ENCODE peak calls at places on chromosomes 13 and 19, in five cellular contexts. One of them, this sample, is unnamed.

GRCh38 chr19:45069056-45069455 is 7.2 kb downstream of the ZNF296 start:
- DNase-seq in body of pancreas: no peak
- DNase-seq in breast epithelium: peak
- DNase-seq in Peyer's patch: no peak
- DNase-seq in transverse colon: no peak
- DNase-seq in this sample: no peak

GRCh38 chr19:40143612-40144011 is 47.6 kb upstream of the MAP3K10 start:
- DNase-seq in Peyer's patch: peak
- DNase-seq in breast epithelium: no peak
- DNase-seq in transverse colon: peak
- DNase-seq in body of pancreas: no peak
- DNase-seq in this sample: peak

GRCh38 chr19:54392078-54392477 is 23.2 kb upstream of the TTYH1 start:
- DNase-seq in Peyer's patch: no peak
- DNase-seq in breast epithelium: no peak
- DNase-seq in body of pancreas: no peak
- DNase-seq in transverse colon: no peak
- DNase-seq in this sample: no peak

GRCh38 chr19:15330801-15331418 is 1.4 kb downstream of the BRD4 start:
- DNase-seq in Peyer's patch: peak
- DNase-seq in body of pancreas: peak
- DNase-seq in breast epithelium: no peak
- DNase-seq in transverse colon: peak
- DNase-seq in this sample: no peak

GRCh38 chr19:17755533-17755885 is 4.2 kb downstream of the FCHO1 start:
- DNase-seq in breast epithelium: no peak
- DNase-seq in Peyer's patch: no peak
- DNase-seq in body of pancreas: no peak
- DNase-seq in transverse colon: no peak
- DNase-seq in this sample: no peak

GRCh38 chr13:78909276-78909675 is 250.3 kb upstream of the OBI1 start:
- DNase-seq in breast epithelium: no peak
- DNase-seq in Peyer's patch: no peak
- DNase-seq in body of pancreas: no peak
- DNase-seq in transverse colon: no peak
- DNase-seq in this sample: no peak

GRCh38 chr19:21210037-21210621 is 68.3 kb downstream of the ZNF431 start:
- DNase-seq in transverse colon: no peak
- DNase-seq in Peyer's patch: no peak
- DNase-seq in body of pancreas: no peak
- DNase-seq in breast epithelium: no peak
- DNase-seq in this sample: no peak

GRCh38 chr13:34462843-34463242 is 479.2 kb upstream of the NBEA start:
- DNase-seq in Peyer's patch: no peak
- DNase-seq in breast epithelium: no peak
- DNase-seq in body of pancreas: no peak
- DNase-seq in transverse colon: no peak
- DNase-seq in this sample: no peak

GRCh38 chr19:8331263-8331840 is 10.1 kb downstream of the RPS28 start:
- DNase-seq in transverse colon: no peak
- DNase-seq in breast epithelium: no peak
- DNase-seq in body of pancreas: no peak
- DNase-seq in Peyer's patch: no peak
- DNase-seq in this sample: no peak

GRCh38 chr19:16587031-16588023 is 15.1 kb upstream of the SLC35E1 start:
- DNase-seq in breast epithelium: no peak
- DNase-seq in transverse colon: peak
- DNase-seq in body of pancreas: peak
- DNase-seq in Peyer's patch: peak
- DNase-seq in this sample: peak

GRCh38 chr19:15149704-15150103 is 42.5 kb downstream of the SYDE1 start:
- DNase-seq in transverse colon: no peak
- DNase-seq in breast epithelium: no peak
- DNase-seq in body of pancreas: no peak
- DNase-seq in Peyer's patch: no peak
- DNase-seq in this sample: no peak

GRCh38 chr13:95710313-95710712 is 33.4 kb downstream of the DNAJC3 start:
- DNase-seq in Peyer's patch: no peak
- DNase-seq in transverse colon: no peak
- DNase-seq in breast epithelium: no peak
- DNase-seq in body of pancreas: no peak
- DNase-seq in this sample: no peak

GRCh38 chr13:111021270-111021669 is 93.8 kb upstream of the ARHGEF7 start:
- DNase-seq in Peyer's patch: no peak
- DNase-seq in breast epithelium: no peak
- DNase-seq in transverse colon: no peak
- DNase-seq in body of pancreas: no peak
- DNase-seq in this sample: no peak

GRCh38 chr19:7687177-7687576 is 6.5 kb downstream of the TRAPPC5 start:
- DNase-seq in body of pancreas: no peak
- DNase-seq in breast epithelium: no peak
- DNase-seq in Peyer's patch: no peak
- DNase-seq in transverse colon: no peak
- DNase-seq in this sample: no peak

GRCh38 chr19:18795540-18795939 is 4.4 kb upstream of the COMP start:
- DNase-seq in transverse colon: no peak
- DNase-seq in body of pancreas: no peak
- DNase-seq in breast epithelium: no peak
- DNase-seq in Peyer's patch: no peak
- DNase-seq in this sample: no peak

GRCh38 chr13:110525328-110526319 is 35.9 kb downstream of the RAB20 start:
- DNase-seq in breast epithelium: no peak
- DNase-seq in transverse colon: peak
- DNase-seq in Peyer's patch: peak
- DNase-seq in body of pancreas: no peak
- DNase-seq in this sample: peak

GRCh38 chr13:111460548-111461444 is 140.4 kb downstream of the TEX29 start:
- DNase-seq in transverse colon: peak
- DNase-seq in breast epithelium: no peak
- DNase-seq in Peyer's patch: no peak
- DNase-seq in body of pancreas: peak
- DNase-seq in this sample: peak

GRCh38 chr19:1270168-1270853 is 1.2 kb downstream of the CIRBP start:
- DNase-seq in body of pancreas: peak
- DNase-seq in transverse colon: no peak
- DNase-seq in Peyer's patch: no peak
- DNase-seq in breast epithelium: no peak
- DNase-seq in this sample: peak

DNA sequence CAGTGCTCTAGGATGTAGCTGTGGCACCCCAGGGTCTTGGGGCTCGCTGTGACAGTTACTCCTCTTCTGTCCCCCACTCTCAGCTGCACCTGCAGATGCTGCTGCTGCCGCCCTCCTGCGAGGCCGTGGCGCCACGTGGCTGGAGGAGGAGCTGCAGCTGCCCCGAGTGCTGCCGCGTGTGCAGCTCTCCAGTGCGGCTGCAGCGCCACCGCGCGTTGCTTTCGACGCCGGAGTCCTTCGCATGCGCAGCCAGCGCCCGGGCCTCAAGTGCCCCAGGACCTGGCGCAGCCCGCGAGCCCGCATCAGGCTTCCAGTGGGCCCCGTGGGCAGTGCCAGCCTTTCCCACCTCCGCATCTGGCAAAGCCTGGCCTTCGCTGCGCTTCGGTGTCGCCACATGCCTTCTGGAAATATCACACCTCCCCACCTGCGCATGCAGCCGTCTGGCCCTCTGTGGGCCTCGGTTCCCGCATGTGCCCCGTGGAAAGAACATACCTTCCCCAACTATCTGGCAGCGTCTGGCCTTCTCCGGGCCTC is 692 bp upstream of the ZNF580 start:
- DNase-seq in Peyer's patch: peak
- DNase-seq in breast epithelium: peak
- DNase-seq in transverse colon: peak
- DNase-seq in body of pancreas: peak
- DNase-seq in this sample: peak
- TF ChIP-seq POLR2A in Peyer's patch: peak
- TF ChIP-seq POLR2A in breast epithelium: no peak
- TF ChIP-seq POLR2A in transverse colon: no peak
- TF ChIP-seq POLR2A in body of pancreas: no peak
- TF ChIP-seq POLR2A in this sample: no peak

GRCh38 chr19:56976995-56977906 is 136.7 kb upstream of the PEG3 start:
- DNase-seq in transverse colon: no peak
- DNase-seq in body of pancreas: no peak
- DNase-seq in breast epithelium: no peak
- DNase-seq in Peyer's patch: no peak
- DNase-seq in this sample: no peak

GRCh38 chr19:56973713-56974553 is 133.4 kb upstream of the PEG3 start:
- DNase-seq in transverse colon: no peak
- DNase-seq in body of pancreas: no peak
- DNase-seq in breast epithelium: no peak
- DNase-seq in Peyer's patch: no peak
- DNase-seq in this sample: no peak

GRCh38 chr19:56974554-56975207 is 134.2 kb upstream of the PEG3 start:
- DNase-seq in transverse colon: no peak
- DNase-seq in Peyer's patch: no peak
- DNase-seq in body of pancreas: no peak
- DNase-seq in breast epithelium: no peak
- DNase-seq in this sample: no peak

GRCh38 chr19:56978023-56978565 is 137.6 kb upstream of the PEG3 start:
- DNase-seq in body of pancreas: no peak
- DNase-seq in transverse colon: no peak
- DNase-seq in breast epithelium: no peak
- DNase-seq in Peyer's patch: no peak
- DNase-seq in this sample: no peak

DNA sequence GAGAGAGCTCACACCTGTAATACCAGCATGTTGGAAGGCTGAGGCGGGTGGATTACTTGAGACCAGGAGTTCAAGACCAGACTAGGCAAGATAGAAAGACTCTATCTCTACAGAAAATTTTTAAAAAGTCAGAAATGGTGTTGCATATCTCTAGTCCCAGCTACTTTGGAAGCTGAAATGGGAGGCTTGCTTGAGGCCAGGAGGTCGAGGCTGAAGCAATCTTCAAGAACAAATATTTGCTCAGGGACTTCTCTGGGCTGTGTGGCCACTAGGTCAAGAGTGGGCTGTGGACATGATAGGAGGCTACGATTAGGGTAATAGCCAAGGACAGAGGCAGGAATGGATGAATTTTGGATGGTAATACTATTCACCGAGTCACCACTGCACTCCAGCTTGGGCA is 135.8 kb upstream of the PEG3 start:
- DNase-seq in Peyer's patch: no peak
- DNase-seq in body of pancreas: no peak
- DNase-seq in breast epithelium: no peak
- DNase-seq in transverse colon: no peak
- DNase-seq in this sample: no peak
- H3K4me3 ChIP-seq in Peyer's patch: no peak
- H3K4me3 ChIP-seq in body of pancreas: no peak
- H3K4me3 ChIP-seq in breast epithelium: no peak
- H3K4me3 ChIP-seq in transverse colon: no peak
- H3K4me3 ChIP-seq in this sample: no peak

GRCh38 chr13:76886005-76886291 is 257 bp downstream of the KCTD12 start:
- DNase-seq in transverse colon: no peak
- DNase-seq in breast epithelium: no peak
- DNase-seq in body of pancreas: no peak
- DNase-seq in Peyer's patch: peak
- DNase-seq in this sample: no peak
- H3K27ac ChIP-seq in transverse colon: peak
- H3K27ac ChIP-seq in breast epithelium: peak
- H3K27ac ChIP-seq in body of pancreas: peak
- H3K27ac ChIP-seq in Peyer's patch: peak
- H3K27ac ChIP-seq in this sample: peak

DNA sequence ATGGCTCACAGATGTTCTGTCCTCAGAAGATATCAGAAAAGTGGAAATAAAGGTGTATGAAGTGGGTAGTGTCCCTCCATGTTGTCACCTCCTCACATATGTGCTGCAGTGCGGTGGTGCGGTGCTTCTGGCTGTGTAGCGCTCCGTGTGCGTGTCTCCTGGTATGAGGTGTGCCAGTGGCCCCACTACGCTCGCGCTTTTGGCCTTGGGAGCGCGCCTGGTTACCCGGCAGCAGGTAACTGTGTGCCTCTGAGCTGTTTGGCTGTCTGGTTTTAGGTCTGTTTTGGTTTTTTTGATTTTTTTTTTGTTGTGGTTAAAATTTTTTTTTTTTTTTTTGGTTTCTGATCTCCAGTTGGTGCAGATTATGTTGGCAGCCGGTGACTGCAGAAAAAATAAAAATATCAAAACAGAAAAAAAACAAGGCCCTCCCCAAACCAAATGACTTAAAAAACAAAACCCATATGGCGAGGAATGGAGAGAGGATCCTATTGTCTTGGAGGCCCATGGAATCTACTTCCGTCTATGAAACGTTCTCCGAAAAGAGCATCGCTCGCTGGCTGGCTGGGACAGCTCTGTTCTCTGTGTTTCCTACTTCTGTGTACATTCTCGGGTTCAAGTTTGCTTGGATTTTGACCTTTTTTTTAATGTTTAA is 7.9 kb downstream of the HNRNPL start:
- DNase-seq in transverse colon: no peak
- DNase-seq in body of pancreas: peak
- DNase-seq in breast epithelium: no peak
- DNase-seq in Peyer's patch: peak
- DNase-seq in this sample: no peak
- TF ChIP-seq POLR2A in transverse colon: peak
- TF ChIP-seq POLR2A in body of pancreas: no peak
- TF ChIP-seq POLR2A in breast epithelium: no peak
- TF ChIP-seq POLR2A in Peyer's patch: peak
- TF ChIP-seq POLR2A in this sample: no peak

GRCh38 chr13:40389081-40389641 is 277.3 kb downstream of the FOXO1 start:
- DNase-seq in breast epithelium: no peak
- DNase-seq in transverse colon: no peak
- DNase-seq in body of pancreas: no peak
- DNase-seq in Peyer's patch: no peak
- DNase-seq in this sample: no peak
- H3K4me3 ChIP-seq in breast epithelium: no peak
- H3K4me3 ChIP-seq in transverse colon: no peak
- H3K4me3 ChIP-seq in body of pancreas: no peak
- H3K4me3 ChIP-seq in Peyer's patch: peak
- H3K4me3 ChIP-seq in this sample: no peak

DNA sequence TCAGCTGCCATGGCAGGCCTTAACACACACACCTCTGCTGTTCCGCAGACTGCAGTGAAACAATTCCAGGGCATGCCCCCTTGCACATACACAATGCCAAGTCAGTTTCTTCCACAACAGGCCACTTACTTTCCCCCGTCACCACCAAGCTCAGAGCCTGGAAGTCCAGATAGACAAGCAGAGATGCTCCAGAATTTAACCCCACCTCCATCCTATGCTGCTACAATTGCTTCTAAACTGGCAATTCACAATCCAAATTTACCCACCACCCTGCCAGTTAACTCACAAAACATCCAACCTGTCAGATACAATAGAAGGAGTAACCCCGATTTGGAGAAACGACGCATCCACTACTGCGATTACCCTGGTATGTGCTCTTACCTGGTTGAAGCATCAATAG is 3.6 kb downstream of the KLF5 start:
- DNase-seq in transverse colon: no peak
- DNase-seq in body of pancreas: no peak
- DNase-seq in Peyer's patch: no peak
- DNase-seq in breast epithelium: no peak
- DNase-seq in this sample: no peak
- H3K27ac ChIP-seq in transverse colon: peak
- H3K27ac ChIP-seq in body of pancreas: no peak
- H3K27ac ChIP-seq in Peyer's patch: peak
- H3K27ac ChIP-seq in breast epithelium: peak
- H3K27ac ChIP-seq in this sample: peak